ENCODE peak calls at places on chromosomes 4 and X, in five cellular contexts. T is SK-N-SH, X is AG10803, W is AG09309, C is fibroblast of the aortic adventitia. S is an unnamed sample.

GRCh38 chr4:723706-724105 is 18.1 kb downstream of the PCGF3 start:
- DNase-seq in X (no peak), W (no peak), T (no peak), C (no peak), S (no peak)

GRCh38 chr4:181728567-181728966 is 514.6 kb upstream of the TENM3 start:
- DNase-seq in T (no peak), X (no peak), W (no peak), C (no peak), S (peak; percentile 14)

GRCh38 chr4:148192526-148192925 is 249.7 kb downstream of the NR3C2 start:
- DNase-seq in C (no peak), T (no peak), X (no peak), W (no peak), S (no peak)

GRCh38 chr4:110484767-110485166 is 8.8 kb downstream of the ENPEP start:
- DNase-seq in W (peak; percentile 76), T (no peak), C (peak; percentile 92), X (peak; percentile 92), S (peak; percentile 73)

GRCh38 chr4:52704676-52705075 is 45.6 kb upstream of the USP46 start:
- DNase-seq in T (no peak), W (no peak), C (peak; percentile 19), X (no peak), S (no peak)

GRCh38 chr4:128846063-128846462 is 36.6 kb downstream of the JADE1 start:
- DNase-seq in T (no peak), X (no peak), C (no peak), W (no peak), S (no peak)

GRCh38 chr4:187417761-187418160 is 577.8 kb upstream of the ZFP42 start:
- DNase-seq in C (no peak), W (no peak), T (no peak), X (no peak), S (peak; percentile 36)

GRCh38 chr4:159366966-159367365 is 264.1 kb downstream of the RAPGEF2 start:
- DNase-seq in W (no peak), X (peak; percentile 29), T (no peak), C (no peak), S (peak; percentile 21)

GRCh38 chr4:136634121-136634520 is 898.2 kb downstream of the PCDH18 start:
- DNase-seq in T (peak; percentile 24), C (no peak), X (no peak), W (no peak), S (no peak)

GRCh38 chr4:136636155-136636554 is 896.1 kb downstream of the PCDH18 start:
- DNase-seq in C (no peak), X (no peak), T (no peak), W (no peak), S (no peak)

GRCh38 chr4:136637071-136637777 is 895.1 kb downstream of the PCDH18 start:
- DNase-seq in C (peak; percentile 6), X (no peak), T (peak; percentile 22), W (no peak), S (no peak)
- TF ChIP-seq CTCF in C (peak; percentile 39), X (peak; percentile 11), T (peak; percentile 69), W (no peak), S (peak; percentile 38)

GRCh38 chr4:62548765-62549164 is 1348.6 kb downstream of the ADGRL3 start:
- DNase-seq in X (no peak), T (no peak), C (no peak), W (no peak), S (no peak)
- H3K4me3 ChIP-seq in X (no peak overlapping the region), T (no peak overlapping the region), C (no peak overlapping the region), W (no peak overlapping the region), S (no peak overlapping the region)

GRCh38 chrX:19593684-19594083 is 78.4 kb upstream of the MAP3K15 start:
- DNase-seq in C (peak; percentile 65), T (peak; percentile 59), W (no peak), X (peak; percentile 53), S (peak; percentile 42)
- TF ChIP-seq CTCF in C (peak; percentile 50), T (peak; percentile 81), W (peak; percentile 57), X (peak; percentile 55), S (peak; percentile 50)

GRCh38 chrX:76148011-76148665 is 24.7 kb upstream of the PBDC1 start:
- DNase-seq in X (peak; percentile 53), T (no peak), W (no peak), C (peak; percentile 43), S (peak; percentile 52)
- H3K4me3 ChIP-seq in X (peak overlapping the region; percentile 40), T (no peak overlapping the region), W (no peak overlapping the region), C (peak overlapping the region; percentile 25), S (no peak overlapping the region)

GRCh38 chr4:157804986-157805385 is 367.8 kb downstream of the GASK1B start:
- DNase-seq in C (no peak), X (no peak), T (no peak), W (no peak), S (peak; percentile 13)
- TF ChIP-seq CTCF in C (no peak), X (no peak), T (peak; percentile 47), W (peak; percentile 11), S (no peak)

DNA sequence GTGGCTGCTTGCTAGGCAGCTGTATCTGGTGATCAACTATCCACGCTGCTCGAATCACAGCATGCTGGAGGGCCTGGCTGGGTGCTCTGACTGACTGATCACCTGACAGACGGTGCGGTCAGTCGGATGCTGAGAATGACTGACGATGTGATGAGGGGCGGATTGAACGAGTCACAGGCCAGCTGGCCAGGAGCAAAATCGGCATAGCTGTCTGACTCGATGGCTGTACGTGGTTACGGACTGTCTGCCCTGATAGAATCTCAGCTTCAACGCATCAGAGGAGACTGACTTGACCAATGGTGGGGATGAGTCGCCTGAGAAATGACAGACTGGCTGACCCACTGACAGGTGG is 1.0 kb upstream of the SUV39H1 start:
- DNase-seq in T (no peak), C (no peak), X (no peak), W (no peak), S (no peak)
- H3K4me3 ChIP-seq in T (peak overlapping the region; percentile 56), C (no peak overlapping the region), X (peak overlapping the region; percentile 2), W (no peak overlapping the region), S (peak overlapping the region; percentile 63)

GRCh38 chr4:5784960-5785611 is 74.1 kb downstream of the EVC start:
- DNase-seq in W (no peak), C (peak; percentile 48), X (peak; percentile 34), T (no peak), S (no peak)
- TF ChIP-seq CTCF in W (peak; percentile 15), C (no peak), X (no peak), T (no peak), S (no peak)

GRCh38 chr4:48078862-48079655 is 55.0 kb downstream of the TXK start:
- DNase-seq in X (no peak), T (no peak), W (no peak), C (no peak), S (no peak)
- H3K4me3 ChIP-seq in X (no peak overlapping the region), T (no peak overlapping the region), W (no peak overlapping the region), C (no peak overlapping the region), S (no peak overlapping the region)

GRCh38 chr4:154332681-154333421 is 158.7 kb downstream of the DCHS2 start:
- DNase-seq in C (no peak), W (no peak), T (peak; percentile 43), X (no peak), S (peak; percentile 20)
- TF ChIP-seq CTCF in C (no peak), W (no peak), T (no peak), X (no peak), S (no peak)

GRCh38 chr4:119029847-119030535 is 105.6 kb upstream of the MYOZ2 start:
- DNase-seq in T (no peak), C (no peak), W (no peak), X (no peak), S (no peak)
- H3K4me3 ChIP-seq in T (no peak overlapping the region), C (no peak overlapping the region), W (no peak overlapping the region), X (peak overlapping the region; percentile 20), S (peak overlapping the region; percentile 60)